ENCODE peak calls at places on chromosomes 13 and 19, in ten cellular contexts. V is CD8-positive, alpha-beta memory T cell; F is heart left ventricle; Q is effector memory CD4-positive, alpha-beta T cell; Z is adrenal gland; A is CD8-positive, alpha-beta T cell; R is thyroid gland; X is Karpas-422; P is body of pancreas; G is K562. E is an unnamed sample. For H3K4me1 and H3K27me3, the result is how much of the 10 kb centered on the place peaks cover.

GRCh38 chr13:36718686-36719085 is 44.9 kb downstream of the SERTM1 start:
- DNase-seq in Q (no peak), V (no peak), Z (peak), F (no peak), X (no peak), A (no peak), G (no peak), R (no peak), P (no peak), E (no peak)

GRCh38 chr19:3683866-3684816 is 16.1 kb downstream of the PIP5K1C start:
- DNase-seq in G (peak), X (no peak), V (no peak), R (no peak), P (no peak), F (no peak), Z (no peak), A (no peak), Q (no peak), E (peak)

GRCh38 chr13:46687810-46688209 is 109.2 kb downstream of the ESD start:
- DNase-seq in Q (no peak), X (no peak), Z (peak), A (no peak), V (no peak), F (no peak), G (no peak), R (no peak), P (peak), E (peak)

GRCh38 chr13:40401911-40402776 is 264.3 kb downstream of the FOXO1 start:
- DNase-seq in F (peak), P (peak), G (peak), A (peak), R (peak), V (no peak), X (peak), Z (peak), Q (no peak), E (peak)

GRCh38 chr19:13825489-13826475 is 30.5 kb downstream of the ZSWIM4 start:
- DNase-seq in F (no peak), V (no peak), X (peak), A (no peak), P (no peak), Q (no peak), G (peak), R (no peak), Z (no peak), E (peak)

GRCh38 chr19:14149509-14149994 is 13.2 kb upstream of the ASF1B start:
- DNase-seq in X (no peak), G (no peak), Z (peak), P (peak), R (peak), Q (peak), V (peak), F (peak), A (peak), E (no peak)

GRCh38 chr19:14078406-14078805 is 5.8 kb downstream of the MISP3 start:
- DNase-seq in A (no peak), Z (no peak), Q (no peak), F (no peak), R (no peak), V (no peak), X (peak), P (no peak), G (no peak), E (no peak)

GRCh38 chr19:53394522-53394973 is 401 bp upstream of the ZNF765 start:
- DNase-seq in P (peak), V (no peak), F (peak), Z (peak), X (peak), Q (no peak), G (peak), A (no peak), R (peak), E (peak)

GRCh38 chr13:96810104-96810503 is 184.2 kb downstream of the OXGR1 start:
- DNase-seq in A (no peak), F (no peak), X (no peak), Q (no peak), P (no peak), V (no peak), G (no peak), Z (no peak), R (no peak), E (no peak)

GRCh38 chr13:45331981-45332830 is 8.8 kb downstream of the TPT1 start:
- DNase-seq in P (no peak), A (no peak), G (no peak), Z (peak), Q (no peak), V (no peak), R (no peak), X (peak), F (no peak), E (peak)

GRCh38 chr13:45328661-45329105 is 12.3 kb downstream of the TPT1 start:
- DNase-seq in G (no peak), Z (no peak), Q (no peak), R (no peak), A (no peak), P (no peak), F (no peak), V (no peak), X (no peak), E (no peak)

GRCh38 chr13:45331123-45331619 is 9.8 kb downstream of the TPT1 start:
- DNase-seq in Q (no peak), R (no peak), P (no peak), G (no peak), V (no peak), X (peak), F (no peak), Z (no peak), A (no peak), E (no peak)

GRCh38 chr13:45325806-45326205 is 15.2 kb downstream of the TPT1 start:
- DNase-seq in P (peak), Z (peak), X (no peak), G (no peak), R (peak), Q (no peak), F (peak), A (no peak), V (no peak), E (peak)

GRCh38 chr13:45327253-45327954 is 13.6 kb downstream of the TPT1 start:
- DNase-seq in F (no peak), Z (no peak), P (no peak), A (no peak), G (no peak), Q (no peak), V (no peak), X (peak), R (no peak), E (no peak)
- H3K4me1 ChIP-seq in F (half or more), Z (under half), P (under half), A (under half), G (under half), Q (under half), V (under half), X (under half), R (under half), E (under half)

GRCh38 chr13:27790523-27790922 is 1.8 kb upstream of the GSX1 start:
- DNase-seq in R (no peak), Q (no peak), P (no peak), A (no peak), G (no peak), Z (no peak), V (no peak), F (no peak), X (no peak), E (no peak)

GRCh38 chr13:27789153-27789494 is 3.2 kb upstream of the GSX1 start:
- DNase-seq in X (no peak), Q (no peak), G (no peak), V (peak), P (no peak), R (no peak), Z (no peak), F (no peak), A (no peak), E (no peak)

GRCh38 chr13:27788271-27788670 is 4.0 kb upstream of the GSX1 start:
- DNase-seq in V (no peak), P (no peak), F (no peak), R (no peak), X (no peak), Q (no peak), A (no peak), Z (no peak), G (no peak), E (no peak)

GRCh38 chr13:27791146-27791900 is 960 bp upstream of the GSX1 start:
- DNase-seq in G (no peak), Z (no peak), X (no peak), P (no peak), R (no peak), A (no peak), Q (no peak), V (no peak), F (no peak), E (no peak)

GRCh38 chr13:27789495-27790303 is 2.6 kb upstream of the GSX1 start:
- DNase-seq in R (no peak), G (no peak), X (no peak), F (no peak), V (peak), A (no peak), P (no peak), Q (no peak), Z (no peak), E (no peak)
- H3K27me3 ChIP-seq in R (half or more), G (under half), X (under half), F (half or more), V (under half), A (under half), P (half or more), Q (half or more), Z (half or more), E (under half)

DNA sequence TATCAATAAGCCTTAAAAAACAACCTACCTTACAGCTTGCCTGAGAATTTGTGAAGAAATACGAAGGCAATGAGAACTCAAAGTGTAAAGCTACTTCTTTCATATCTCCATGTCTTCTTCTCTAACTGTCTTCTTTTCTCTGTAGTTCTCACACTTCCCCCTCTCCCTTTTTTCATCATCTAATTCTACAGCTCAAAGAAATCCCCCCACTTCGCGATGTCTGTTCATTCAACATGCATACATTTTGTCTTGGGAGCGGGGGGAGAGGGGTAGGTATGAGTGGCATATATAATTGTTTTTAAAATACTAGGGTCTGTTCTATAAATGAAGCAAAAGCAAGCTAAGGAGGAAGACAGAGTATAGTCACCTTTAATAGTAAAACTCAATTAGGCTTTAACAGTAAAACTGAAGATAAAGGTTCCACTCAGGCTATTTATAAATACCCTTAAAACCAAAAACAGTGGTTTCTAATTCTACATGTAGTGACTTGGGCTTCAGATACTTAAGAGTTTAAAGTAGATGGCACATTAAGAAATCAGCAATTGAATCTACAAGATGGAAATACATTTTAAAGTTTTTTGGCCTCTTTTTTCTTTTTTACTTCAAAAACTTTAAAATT is 106.9 kb downstream of the KLF12 start:
- DNase-seq in Q (no peak), G (no peak), A (no peak), Z (no peak), F (no peak), X (peak), V (no peak), R (no peak), P (no peak), E (no peak)
- H3K27ac ChIP-seq in Q (peak), G (no peak), A (peak), Z (no peak), F (no peak), X (peak), V (no peak), R (no peak), P (no peak), E (no peak)

DNA sequence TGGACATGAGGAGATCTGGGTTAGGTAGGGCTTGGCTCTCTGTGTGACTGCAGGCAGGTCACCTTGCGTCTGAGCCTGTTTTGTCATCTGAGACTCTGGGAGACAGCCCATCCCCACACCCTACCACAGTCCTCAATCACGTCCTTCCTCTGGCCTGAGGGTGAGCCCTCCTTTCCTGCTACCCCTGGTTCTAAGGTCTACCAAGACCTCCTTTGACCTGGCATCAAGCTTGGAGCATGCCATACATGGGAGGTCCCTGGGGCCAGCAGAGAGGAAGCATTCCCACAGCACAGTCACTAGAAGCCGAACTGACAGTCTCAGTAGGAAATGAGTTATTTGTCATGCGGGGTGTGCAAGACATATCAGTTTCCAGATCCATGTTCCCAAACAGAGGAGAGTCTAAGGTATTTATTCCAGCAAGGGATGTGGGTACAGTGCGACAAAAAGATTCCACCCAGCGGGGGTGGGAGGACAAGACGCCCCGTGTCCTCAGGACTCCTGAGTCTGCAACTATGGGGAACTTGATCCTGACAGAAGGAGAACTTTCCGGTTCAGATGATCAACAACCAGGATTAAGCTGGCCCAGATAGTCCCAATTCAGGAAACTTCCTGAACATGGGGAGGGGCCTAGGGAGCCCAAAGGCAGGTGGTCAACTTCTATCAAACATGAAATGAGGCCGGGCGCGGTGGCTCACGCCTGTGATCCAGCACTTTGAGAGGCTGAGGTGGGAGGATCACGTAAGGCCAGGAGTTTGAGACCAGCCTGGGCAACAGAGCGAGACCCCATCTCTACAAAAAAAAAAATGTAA is 9.5 kb downstream of the ARRDC2 start:
- DNase-seq in A (no peak), X (no peak), P (no peak), R (no peak), G (no peak), Q (no peak), F (no peak), V (no peak), Z (peak), E (no peak)
- H3K4me1 ChIP-seq in A (half or more), X (under half), P (under half), R (under half), G (under half), Q (half or more), F (half or more), V (half or more), Z (under half), E (under half)

GRCh38 chr19:16323532-16323931 is 1.1 kb upstream of the KLF2 start:
- DNase-seq in G (no peak), Z (no peak), X (no peak), V (no peak), A (no peak), Q (no peak), F (no peak), P (no peak), R (no peak), E (no peak)
- H3K27me3 ChIP-seq in G (half or more), Z (under half), X (under half), V (under half), A (under half), Q (under half), F (under half), P (under half), R (under half), E (under half)

DNA sequence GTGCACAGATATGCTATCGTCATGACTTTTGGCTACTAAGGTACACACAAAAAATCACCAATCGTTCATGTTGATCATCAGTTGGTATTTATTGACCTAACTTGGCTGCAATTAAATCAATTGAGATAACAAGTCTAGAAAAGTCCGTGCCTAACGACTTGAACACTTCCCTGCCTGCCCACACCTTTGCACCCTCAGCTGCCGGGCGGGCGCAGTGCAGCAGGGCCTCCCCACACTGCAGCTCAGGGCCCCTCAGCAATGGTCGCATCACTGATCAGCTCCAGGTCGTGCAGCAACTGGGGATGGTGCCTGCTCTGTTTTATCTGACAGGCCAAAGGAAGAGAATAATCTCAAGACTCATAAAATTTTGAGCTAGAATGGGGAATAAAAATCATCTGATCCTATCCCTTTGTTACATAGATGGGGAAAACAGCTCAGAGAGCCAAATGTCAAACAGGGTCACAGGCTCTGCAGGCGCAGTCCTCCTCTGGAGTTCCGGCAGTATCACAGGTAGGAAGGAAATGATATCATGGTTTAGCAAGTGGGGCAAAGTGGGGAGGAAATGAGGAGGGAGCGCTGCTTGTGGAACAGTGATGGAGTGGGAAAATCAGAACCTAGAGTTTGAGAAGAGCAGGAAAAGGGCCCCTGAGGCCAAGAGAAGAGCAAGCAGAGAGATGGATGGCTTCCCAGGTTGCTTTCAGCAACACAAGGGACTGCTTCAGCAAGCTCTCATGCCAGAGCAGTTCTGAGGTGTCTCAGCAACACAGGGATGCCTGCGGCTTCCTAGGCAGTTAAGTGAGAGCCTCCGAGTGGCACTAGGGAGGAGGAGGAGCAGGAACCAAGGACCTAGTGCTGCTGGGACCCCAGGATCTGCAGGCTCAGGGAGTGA is 57.5 kb downstream of the SLC7A1 start:
- DNase-seq in X (no peak), V (no peak), Q (no peak), Z (no peak), A (no peak), F (no peak), R (no peak), P (no peak), G (no peak), E (no peak)
- H3K27ac ChIP-seq in X (no peak), V (no peak), Q (no peak), Z (no peak), A (no peak), F (no peak), R (no peak), P (no peak), G (no peak), E (no peak)

DNA sequence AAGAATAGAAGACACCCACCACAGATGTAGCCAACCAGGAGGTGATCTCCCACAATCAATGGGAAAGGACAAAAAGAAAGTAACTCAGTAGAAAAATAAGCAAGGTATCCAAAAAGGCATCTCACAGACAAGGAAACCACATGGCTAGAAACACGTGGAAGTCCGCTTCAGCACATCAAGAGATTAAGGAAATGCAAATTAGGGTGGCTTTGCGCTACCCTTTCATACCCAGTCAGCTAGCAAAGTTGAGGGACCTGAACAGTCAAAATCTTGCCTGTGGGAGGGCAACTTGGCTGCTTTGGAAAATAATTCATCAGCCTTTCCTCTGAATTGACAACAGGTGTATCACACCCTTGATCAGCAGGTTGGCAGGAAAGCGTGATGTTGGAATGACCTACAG is 11.6 kb upstream of the UQCR11 start:
- DNase-seq in X (peak), Z (no peak), R (no peak), G (no peak), Q (no peak), V (no peak), P (no peak), A (no peak), F (no peak), E (no peak)
- H3K4me1 ChIP-seq in X (half or more), Z (under half), R (under half), G (half or more), Q (under half), V (under half), P (under half), A (under half), F (under half), E (under half)

GRCh38 chr19:19276851-19277250 is 3.8 kb upstream of the TM6SF2 start:
- DNase-seq in P (no peak), Z (no peak), Q (no peak), A (no peak), X (no peak), F (no peak), R (no peak), G (no peak), V (no peak), E (no peak)

GRCh38 chr19:19278315-19278714 is 5.2 kb upstream of the TM6SF2 start:
- DNase-seq in A (no peak), P (no peak), Q (no peak), G (no peak), V (no peak), R (no peak), Z (no peak), F (no peak), X (no peak), E (no peak)

GRCh38 chr19:19274716-19275115 is 1.6 kb upstream of the TM6SF2 start:
- DNase-seq in V (no peak), G (no peak), R (no peak), P (peak), X (no peak), Q (no peak), A (no peak), F (no peak), Z (no peak), E (no peak)

GRCh38 chr19:19275166-19275565 is 2.1 kb upstream of the TM6SF2 start:
- DNase-seq in R (no peak), X (no peak), F (no peak), V (no peak), Q (no peak), G (no peak), P (no peak), A (no peak), Z (no peak), E (no peak)

GRCh38 chr19:19276386-19276785 is 3.3 kb upstream of the TM6SF2 start:
- DNase-seq in X (no peak), Z (no peak), A (no peak), V (no peak), G (no peak), P (no peak), Q (no peak), F (no peak), R (no peak), E (no peak)
- H3K27me3 ChIP-seq in X (under half), Z (under half), A (under half), V (under half), G (under half), P (under half), Q (under half), F (under half), R (under half), E (under half)